ENCODE peak calls at places on chromosomes 11 and 22, in ten cellular contexts. R is body of pancreas; B is cardiac muscle cell; G is MM.1S; I is K562; S is colonic mucosa; E is ovary; L is CD8-positive, alpha-beta memory T cell; F is effector memory CD4-positive, alpha-beta T cell; V is CD8-positive, alpha-beta T cell. H is an unnamed sample.
A peak's percentile ranks its signal among the peaks of the same experiment; 100 is the strongest.

GRCh38 chr11:126072141-126072741 is 9.6 kb upstream of the CDON start:
- DNase-seq in R (no peak), B (no peak), G (no peak), I (no peak), S (no peak), E (no peak), L (no peak), F (no peak), V (no peak), H (peak; percentile 67)

GRCh38 chr22:42947211-42947990 is 67.5 kb downstream of the PACSIN2 start:
- DNase-seq in R (peak; percentile 82), B (no peak), G (no peak), I (no peak), S (no peak), E (no peak), L (no peak), F (no peak), V (no peak), H (peak; percentile 76)

GRCh38 chr11:71454470-71455113 is 1.6 kb downstream of the NADSYN1 start:
- DNase-seq in R (peak; percentile 33), B (no peak), G (peak; percentile 19), I (no peak), S (peak; percentile 71), E (no peak), L (peak; percentile 16), F (peak; percentile 21), V (peak; percentile 13), H (no peak)

GRCh38 chr11:62544521-62545436 is 1.8 kb downstream of the AHNAK start:
- DNase-seq in R (peak; percentile 16), B (peak; percentile 28), G (no peak), I (peak; percentile 39), S (peak; percentile 80), E (no peak), L (no peak), F (no peak), V (no peak), H (peak; percentile 33)

GRCh38 chr11:83151274-83151977 is 5.5 kb upstream of the PCF11 start:
- DNase-seq in R (no peak), B (no peak), G (no peak), I (peak; percentile 37), S (peak; percentile 73), E (no peak), L (no peak), F (no peak), V (no peak), H (no peak)

GRCh38 chr22:45334068-45334467 is 24.3 kb downstream of the FAM118A start:
- DNase-seq in R (no peak), B (no peak), G (no peak), I (no peak), S (no peak), E (no peak), L (no peak), F (no peak), V (no peak), H (no peak)

GRCh38 chr11:117221775-117222517 is 9.9 kb downstream of the PCSK7 start:
- DNase-seq in R (peak; percentile 54), B (peak; percentile 85), G (no peak), I (no peak), S (peak; percentile 66), E (peak; percentile 85), L (no peak), F (no peak), V (no peak), H (peak; percentile 79)

GRCh38 chr11:24391165-24391564 is 105.7 kb upstream of the LUZP2 start:
- DNase-seq in R (no peak), B (peak; percentile 60), G (no peak), I (no peak), S (no peak), E (no peak), L (no peak), F (no peak), V (no peak), H (no peak)

GRCh38 chr11:74195828-74196227 is 24.7 kb downstream of the PPME1 start:
- DNase-seq in R (no peak), B (no peak), G (no peak), I (no peak), S (no peak), E (no peak), L (no peak), F (no peak), V (no peak), H (no peak)

GRCh38 chr11:80424012-80424695 is 983.3 kb upstream of the TENM4 start:
- DNase-seq in R (no peak), B (no peak), G (peak; percentile 58), I (no peak), S (no peak), E (no peak), L (no peak), F (no peak), V (no peak), H (no peak)

GRCh38 chr11:46130286-46130937 is 9.2 kb upstream of the PHF21A start:
- DNase-seq in R (no peak), B (no peak), G (no peak), I (no peak), S (no peak), E (no peak), L (no peak), F (no peak), V (no peak), H (peak; percentile 20)

GRCh38 chr11:46277313-46277622 is 194 bp upstream of the CREB3L1 start:
- DNase-seq in R (peak; percentile 85), B (peak; percentile 71), G (no peak), I (no peak), S (no peak), E (peak; percentile 59), L (no peak), F (no peak), V (no peak), H (peak; percentile 53)

GRCh38 chr22:44638966-44639739 is 62.9 kb upstream of the PRR5 start:
- DNase-seq in R (no peak), B (peak; percentile 41), G (no peak), I (no peak), S (no peak), E (no peak), L (no peak), F (no peak), V (no peak), H (no peak)

GRCh38 chr11:78230161-78230877 is 41.6 kb downstream of the USP35 start:
- DNase-seq in R (no peak), B (peak; percentile 26), G (no peak), I (no peak), S (no peak), E (no peak), L (no peak), F (no peak), V (no peak), H (no peak)

GRCh38 chr11:102430158-102430836 is 22.3 kb downstream of the TMEM123 start:
- DNase-seq in R (no peak), B (no peak), G (peak; percentile 34), I (no peak), S (no peak), E (no peak), L (no peak), F (no peak), V (no peak), H (no peak)

GRCh38 chr22:50600967-50601668 is 525 bp downstream of the MAPK8IP2 start:
- DNase-seq in R (no peak), B (no peak), G (no peak), I (peak; percentile 47), S (no peak), E (no peak), L (no peak), F (no peak), V (no peak), H (no peak)
- H3K4me3 ChIP-seq in R (no peak overlapping the region), B (peak overlapping the region; percentile 34), G (no peak overlapping the region), I (no peak overlapping the region), S (no peak overlapping the region), E (peak overlapping the region; percentile 39), L (no peak overlapping the region), F (no peak overlapping the region), V (no peak overlapping the region), H (no peak overlapping the region)

DNA sequence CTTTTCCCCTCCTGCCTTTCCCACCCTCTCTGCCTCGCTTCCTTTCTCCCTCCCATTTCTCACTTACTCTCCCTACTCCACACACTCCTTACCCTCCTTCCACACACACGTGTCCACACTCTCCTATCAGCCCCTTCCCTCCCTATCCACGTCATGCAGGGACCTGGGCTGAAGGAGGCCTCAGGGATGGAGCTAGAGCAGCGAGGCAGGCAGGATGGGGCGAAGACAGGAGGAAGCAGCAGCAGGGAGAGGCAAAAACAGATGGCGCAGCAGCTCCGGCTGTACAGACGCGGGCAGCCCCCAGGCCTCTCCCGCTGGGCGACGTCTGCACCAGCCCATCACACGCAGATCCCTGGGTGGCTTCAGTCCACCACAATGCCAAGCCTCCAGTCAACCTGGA is 97.9 kb downstream of the SPATA19 start:
- DNase-seq in R (no peak), B (no peak), G (no peak), I (no peak), S (no peak), E (no peak), L (no peak), F (no peak), V (no peak), H (no peak)
- H3K27ac ChIP-seq in R (no peak overlapping the region), B (no peak overlapping the region), G (no peak overlapping the region), I (no peak overlapping the region), S (no peak overlapping the region), E (no peak overlapping the region), L (no peak overlapping the region), F (no peak overlapping the region), V (no peak overlapping the region), H (no peak overlapping the region)

DNA sequence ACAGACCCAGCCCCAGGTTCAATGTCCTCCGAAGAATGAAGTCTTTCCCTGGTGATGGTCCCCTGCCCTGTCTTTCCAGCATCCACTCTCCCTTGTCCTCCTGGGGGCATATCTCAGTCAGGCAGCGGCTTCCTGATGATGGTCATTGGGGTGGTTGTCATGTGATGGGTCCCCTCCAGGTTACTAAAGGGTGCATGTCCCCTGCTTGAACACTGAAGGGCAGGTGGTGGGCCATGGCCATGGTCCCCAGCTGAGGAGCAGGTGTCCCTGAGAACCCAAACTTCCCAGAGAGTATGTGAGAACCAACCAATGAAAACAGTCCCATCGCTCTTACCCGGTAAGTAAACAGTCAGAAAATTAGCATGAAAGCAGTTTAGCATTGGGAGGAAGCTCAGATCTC is 14.1 kb downstream of the APOL1 start:
- DNase-seq in R (no peak), B (no peak), G (no peak), I (no peak), S (no peak), E (no peak), L (no peak), F (no peak), V (no peak), H (no peak)
- H3K4me3 ChIP-seq in R (no peak overlapping the region), B (no peak overlapping the region), G (no peak overlapping the region), I (no peak overlapping the region), S (no peak overlapping the region), E (no peak overlapping the region), L (no peak overlapping the region), F (no peak overlapping the region), V (no peak overlapping the region), H (no peak overlapping the region)

DNA sequence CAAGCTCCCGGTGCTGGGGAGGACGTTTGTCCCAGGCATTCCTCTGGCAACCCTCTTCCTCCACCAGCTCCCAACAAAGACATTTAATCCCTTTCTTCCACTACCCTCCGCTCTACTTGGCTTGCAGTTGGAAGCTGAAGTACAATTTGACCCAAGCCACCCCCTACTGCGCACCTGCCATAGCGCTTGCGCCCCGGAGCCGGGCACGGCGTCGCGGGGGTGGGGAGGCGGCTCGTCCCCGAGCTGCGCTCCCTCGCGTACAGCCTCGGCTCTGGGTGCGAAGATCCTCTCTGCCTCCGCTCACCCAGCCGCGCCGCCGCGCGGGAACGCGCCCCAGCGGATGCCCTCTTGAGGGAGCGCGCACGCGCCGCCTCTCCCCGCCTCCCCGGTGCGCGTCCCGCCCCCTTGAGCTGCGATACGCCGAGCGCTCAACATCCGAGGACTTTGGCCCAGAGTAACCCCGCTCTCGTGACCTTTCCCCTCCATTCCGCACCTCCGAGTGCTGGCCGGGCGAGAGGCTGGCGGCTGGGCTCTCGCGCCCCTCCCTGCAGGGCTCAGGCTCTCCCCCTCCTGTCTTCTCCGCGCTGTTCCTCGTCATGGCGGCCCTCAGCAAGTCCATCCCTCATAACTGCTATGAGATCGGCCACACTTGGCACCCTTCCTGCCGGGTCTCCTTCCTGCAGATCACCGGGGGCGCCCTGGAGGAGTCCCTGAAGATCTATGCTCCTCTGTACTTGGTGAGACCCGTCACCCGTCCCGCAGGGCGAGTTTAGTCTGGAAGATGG is at the start of gene TMEM135:
- DNase-seq in R (peak; percentile 92), B (peak; percentile 95), G (peak; percentile 97), I (peak; percentile 97), S (peak; percentile 98), E (peak; percentile 93), L (peak; percentile 88), F (peak; percentile 82), V (peak; percentile 86), H (peak; percentile 97)
- H3K27ac ChIP-seq in R (peak within 1 kb of the TSS; percentile 84), B (peak within 1 kb of the TSS; percentile 88), G (peak within 1 kb of the TSS; percentile 51), I (peak within 1 kb of the TSS; percentile 92), S (peak within 1 kb of the TSS; percentile 92), E (peak within 1 kb of the TSS; percentile 82), L (peak within 1 kb of the TSS; percentile 84), F (peak within 1 kb of the TSS; percentile 64), V (peak within 1 kb of the TSS; percentile 67), H (peak within 1 kb of the TSS; percentile 43)

H was measured in SJCRH30.